ENCODE peak calls at places on chromosomes 12 and 14, in nine cellular contexts. R, H, W, E, M, B, T, D and U are unnamed samples.

GRCh38 chr14:92659765-92660561 is 88.5 kb downstream of the LGMN start:
- DNase-seq in W (no peak), D (no peak), T (peak), E (peak), B (no peak), R (no peak), M (no peak), H (no peak), U (peak)

GRCh38 chr12:1773937-1774655 is 46.3 kb upstream of the LRTM2 start:
- DNase-seq in B (peak), D (no peak), H (no peak), R (no peak), T (peak), M (no peak), W (no peak), E (no peak), U (no peak)

GRCh38 chr12:94386422-94386821 is 73.2 kb downstream of the CEP83 start:
- DNase-seq in R (no peak), H (no peak), B (no peak), E (no peak), D (no peak), W (no peak), M (no peak), T (no peak), U (no peak)

GRCh38 chr14:22159049-22159448 is 430.0 kb downstream of the DAD1 start:
- DNase-seq in T (no peak), H (no peak), R (no peak), W (no peak), M (no peak), D (no peak), E (peak), B (no peak), U (peak)

GRCh38 chr14:101001311-101002069 is 98.0 kb upstream of the RTL1 start:
- DNase-seq in W (no peak), T (no peak), D (no peak), E (no peak), B (no peak), H (no peak), R (no peak), M (no peak), U (peak)

GRCh38 chr12:42608196-42608825 is 18.8 kb upstream of the PRICKLE1 start:
- DNase-seq in M (no peak), E (no peak), T (no peak), D (no peak), W (no peak), H (no peak), B (no peak), R (no peak), U (no peak)

GRCh38 chr12:62834971-62835547 is 99.9 kb downstream of the PPM1H start:
- DNase-seq in D (no peak), E (no peak), W (no peak), H (no peak), M (peak), B (no peak), T (no peak), R (no peak), U (no peak)

GRCh38 chr12:119200601-119201000 is 21.9 kb downstream of the HSPB8 start:
- DNase-seq in E (no peak), D (no peak), H (no peak), T (no peak), W (no peak), B (no peak), R (no peak), M (no peak), U (no peak)

GRCh38 chr12:95248604-95249355 is 31.2 kb downstream of the VEZT start:
- DNase-seq in R (no peak), T (no peak), E (no peak), H (no peak), M (no peak), D (no peak), B (no peak), W (no peak), U (no peak)

GRCh38 chr12:63354919-63355318 is 203.9 kb upstream of the AVPR1A start:
- DNase-seq in E (no peak), W (no peak), H (peak), B (no peak), R (no peak), T (no peak), D (no peak), M (no peak), U (no peak)

GRCh38 chr12:122195405-122195804 is 8.1 kb upstream of the B3GNT4 start:
- DNase-seq in T (no peak), B (no peak), M (no peak), H (no peak), D (no peak), R (no peak), E (no peak), W (no peak), U (no peak)

GRCh38 chr12:122421263-122421814 is 1.1 kb downstream of the CLIP1 start:
- DNase-seq in R (no peak), D (no peak), M (no peak), W (no peak), B (no peak), H (peak), E (no peak), T (peak), U (peak)

GRCh38 chr12:123111498-123112165 is 39.3 kb downstream of the PITPNM2 start:
- DNase-seq in M (no peak), W (no peak), D (no peak), T (no peak), B (no peak), E (no peak), H (no peak), R (no peak), U (no peak)

GRCh38 chr12:111705672-111706071 is 19.8 kb downstream of the ACAD10 start:
- DNase-seq in W (no peak), H (no peak), D (no peak), T (no peak), E (no peak), R (no peak), B (no peak), M (no peak), U (no peak)

GRCh38 chr14:95544588-95544987 is 9.7 kb downstream of the GLRX5 start:
- DNase-seq in M (no peak), E (no peak), T (no peak), W (no peak), B (no peak), H (no peak), R (no peak), D (no peak), U (no peak)

GRCh38 chr14:53367631-53368030 is 214.5 kb upstream of the DDHD1 start:
- DNase-seq in H (peak), R (no peak), B (no peak), T (no peak), M (no peak), W (no peak), E (no peak), D (no peak), U (no peak)

GRCh38 chr14:22820731-22821130 is 5.5 kb upstream of the SLC7A7 start:
- DNase-seq in T (no peak), D (no peak), H (no peak), R (no peak), W (no peak), B (no peak), E (no peak), M (no peak), U (peak)

GRCh38 chr12:130559806-130560205 is 156.3 kb downstream of the RIMBP2 start:
- DNase-seq in B (no peak), R (no peak), W (no peak), D (no peak), E (no peak), M (no peak), H (peak), T (no peak), U (no peak)

GRCh38 chr14:50023671-50024490 is 92.5 kb downstream of the VCPKMT start:
- DNase-seq in B (no peak), R (no peak), D (no peak), W (no peak), T (no peak), M (no peak), E (no peak), H (no peak), U (no peak)